ENCODE peak calls at places on chromosomes 7 and 10, in four cellular contexts. U, J, C and H are unnamed samples.

GRCh38 chr10:120823251-120823650 is 27.9 kb upstream of the WDR11 start:
- DNase-seq in U (no peak), J (no peak), C (no peak), H (no peak)

GRCh38 chr10:13346912-13347234 is 1.2 kb downstream of the SEPHS1 start:
- DNase-seq in U (peak), J (peak), C (no peak), H (no peak)

GRCh38 chr7:141649865-141650499 is 52.0 kb downstream of the DENND11 start:
- DNase-seq in U (peak), J (peak), C (peak), H (peak)

GRCh38 chr10:120251821-120252220 is 205.2 kb upstream of the PLPP4 start:
- DNase-seq in U (no peak), J (no peak), C (no peak), H (no peak)

GRCh38 chr7:71637578-71637977 is 505.6 kb downstream of the GALNT17 start:
- DNase-seq in U (peak), J (no peak), C (no peak), H (no peak)

GRCh38 chr7:68185641-68186040 is 1189.0 kb downstream of the TYW1 start:
- DNase-seq in U (peak), J (peak), C (no peak), H (no peak)

GRCh38 chr7:120395526-120396019 is 122.6 kb downstream of the KCND2 start:
- DNase-seq in U (no peak), J (no peak), C (peak), H (no peak)

GRCh38 chr7:75921479-75921878 is 6.5 kb downstream of the POR start:
- DNase-seq in U (peak), J (no peak), C (no peak), H (no peak)

GRCh38 chr7:1842321-1843221 is 172.5 kb downstream of the ELFN1 start:
- DNase-seq in U (no peak), J (peak), C (no peak), H (no peak)

GRCh38 chr10:132493246-132493755 is 44.3 kb upstream of the INPP5A start:
- DNase-seq in U (no peak), J (no peak), C (no peak), H (no peak)

GRCh38 chr10:50497758-50498157 is 126.0 kb downstream of the SGMS1 start:
- DNase-seq in U (peak), J (no peak), C (peak), H (peak)

GRCh38 chr7:138979226-138979979 is 1.8 kb downstream of the KIAA1549 start:
- DNase-seq in U (peak), J (no peak), C (peak), H (peak)